ENCODE peak calls at places on chromosomes 4 and X, in seven cellular contexts. F is SK-N-SH, M is GM12878, A is HCT116, I is HepG2, P is K562, Y is H1. D is an unnamed sample.

GRCh38 chr4:173528378-173529321 is 1.4 kb downstream of the HAND2 start:
- DNase-seq in F (peak; percentile 67), M (no peak), A (no peak), I (no peak), P (peak; percentile 45), Y (no peak), D (no peak)

GRCh38 chrX:37357436-37357835 is 8.3 kb downstream of the PRRG1 start:
- DNase-seq in F (no peak), M (no peak), A (no peak), I (no peak), P (no peak), Y (no peak), D (no peak)

GRCh38 chrX:26295425-26295824 is 79.5 kb downstream of the MAGEB5 start:
- DNase-seq in F (no peak), M (no peak), A (no peak), I (no peak), P (no peak), Y (no peak), D (no peak)

GRCh38 chrX:135112096-135112729 is 8.1 kb downstream of the ETDB start:
- DNase-seq in F (peak; percentile 33), M (no peak), A (peak; percentile 32), I (no peak), P (peak; percentile 10), Y (no peak), D (no peak)

GRCh38 chrX:44105228-44105913 is 132.2 kb upstream of the NDP start:
- DNase-seq in F (peak; percentile 17), M (no peak), A (no peak), I (no peak), P (no peak), Y (no peak), D (peak; percentile 1)

GRCh38 chr4:108272046-108272445 is 103.3 kb upstream of the LEF1 start:
- DNase-seq in F (no peak), M (no peak), A (no peak), I (no peak), P (no peak), Y (no peak), D (no peak)

GRCh38 chr4:181643466-181643865 is 599.7 kb upstream of the TENM3 start:
- DNase-seq in F (no peak), M (no peak), A (no peak), I (no peak), P (no peak), Y (no peak), D (no peak)

GRCh38 chr4:24230955-24231354 is 341.1 kb upstream of the PPARGC1A start:
- DNase-seq in F (no peak), M (no peak), A (no peak), I (no peak), P (no peak), Y (no peak), D (no peak)

GRCh38 chrX:129099206-129099605 is 424.1 kb downstream of the SMARCA1 start:
- DNase-seq in F (no peak), M (no peak), A (no peak), I (no peak), P (no peak), Y (no peak), D (no peak)

GRCh38 chrX:72100824-72101351 is 30.8 kb downstream of the RTL5 start:
- DNase-seq in F (no peak), M (peak; percentile 70), A (no peak), I (no peak), P (no peak), Y (no peak), D (no peak)

GRCh38 chr4:78225236-78225635 is 168.1 kb downstream of the FRAS1 start:
- DNase-seq in F (no peak), M (no peak), A (no peak), I (no peak), P (no peak), Y (no peak), D (no peak)

GRCh38 chr4:3766791-3767561 is 791 bp downstream of the ADRA2C start:
- DNase-seq in F (peak; percentile 75), M (no peak), A (no peak), I (no peak), P (no peak), Y (no peak), D (no peak)

GRCh38 chr4:45662996-45663395 is 460.9 kb downstream of the GABRG1 start:
- DNase-seq in F (no peak), M (no peak), A (no peak), I (no peak), P (no peak), Y (no peak), D (no peak)

GRCh38 chr4:133969202-133969873 is 232.3 kb downstream of the PABPC4L start:
- DNase-seq in F (peak; percentile 2), M (no peak), A (no peak), I (no peak), P (no peak), Y (no peak), D (no peak)

GRCh38 chrX:15931362-15931761 is 76.7 kb upstream of the AP1S2 start:
- DNase-seq in F (no peak), M (no peak), A (no peak), I (no peak), P (no peak), Y (no peak), D (no peak)

GRCh38 chrX:25010784-25011588 is 4.8 kb downstream of the ARX start:
- DNase-seq in F (no peak), M (no peak), A (no peak), I (no peak), P (no peak), Y (no peak), D (no peak)

GRCh38 chr4:37822220-37822619 is 4.3 kb upstream of the PGM2 start:
- DNase-seq in F (no peak), M (no peak), A (no peak), I (no peak), P (no peak), Y (no peak), D (no peak)

GRCh38 chr4:151236036-151236435 is 40.9 kb upstream of the PRSS48 start:
- DNase-seq in F (no peak), M (no peak), A (no peak), I (no peak), P (no peak), Y (no peak), D (no peak)

GRCh38 chr4:130288576-130288975 is 1192.6 kb downstream of the C4orf33 start:
- DNase-seq in F (no peak), M (no peak), A (no peak), I (no peak), P (no peak), Y (no peak), D (no peak)

GRCh38 chrX:22746081-22746480 is 253.7 kb upstream of the DDX53 start:
- DNase-seq in F (no peak), M (no peak), A (no peak), I (no peak), P (no peak), Y (no peak), D (no peak)

GRCh38 chrX:21645437-21646220 is 12.5 kb downstream of the KLHL34 start:
- DNase-seq in F (no peak), M (no peak), A (no peak), I (no peak), P (no peak), Y (no peak), D (no peak)

GRCh38 chr4:176547005-176547404 is 227.2 kb downstream of the SPCS3 start:
- DNase-seq in F (no peak), M (no peak), A (no peak), I (no peak), P (no peak), Y (no peak), D (no peak)

GRCh38 chrX:15468036-15468435 is 25.1 kb downstream of the PIR start:
- DNase-seq in F (peak; percentile 43), M (no peak), A (no peak), I (no peak), P (no peak), Y (no peak), D (no peak)

GRCh38 chr4:129254526-129254925 is 158.6 kb downstream of the C4orf33 start:
- DNase-seq in F (no peak), M (no peak), A (no peak), I (no peak), P (no peak), Y (no peak), D (no peak)

GRCh38 chrX:77346859-77347258 is 100.3 kb upstream of the FGF16 start:
- DNase-seq in F (no peak), M (no peak), A (no peak), I (no peak), P (no peak), Y (no peak), D (no peak)

GRCh38 chrX:107146670-107147069 is 28.0 kb upstream of the RBM41 start:
- DNase-seq in F (no peak), M (no peak), A (no peak), I (no peak), P (no peak), Y (no peak), D (no peak)

GRCh38 chr4:151147000-151147399 is 47.6 kb downstream of the RPS3A start:
- DNase-seq in F (no peak), M (no peak), A (no peak), I (no peak), P (no peak), Y (no peak), D (no peak)

GRCh38 chr4:6071959-6072720 is 53.9 kb upstream of the C4orf50 start:
- DNase-seq in F (peak; percentile 46), M (no peak), A (no peak), I (no peak), P (no peak), Y (no peak), D (no peak)

DNA sequence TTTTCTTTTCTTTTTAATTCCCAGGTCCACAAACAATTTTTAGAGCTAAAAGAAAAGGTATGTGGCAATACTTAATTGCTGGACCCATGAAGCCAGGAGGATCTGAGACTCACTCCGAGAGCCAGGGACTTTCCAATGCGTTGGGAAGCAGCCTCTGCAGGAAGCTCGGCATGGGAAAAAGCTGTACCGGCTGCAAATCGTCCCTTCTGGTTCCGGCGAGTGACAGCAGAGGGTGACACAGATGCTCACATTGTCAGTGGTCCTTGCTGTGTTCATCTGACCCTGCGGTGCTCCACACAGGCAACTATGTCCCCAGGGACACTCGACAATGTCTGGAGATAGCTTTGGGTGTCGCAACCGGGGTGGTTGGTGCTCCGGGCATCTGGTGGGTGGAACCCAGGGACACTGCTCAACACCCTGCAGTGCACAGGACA is 164.0 kb downstream of the PRKX start:
- DNase-seq in F (peak; percentile 15), M (no peak), A (no peak), I (no peak), P (no peak), Y (no peak), D (no peak)
- H3K4me3 ChIP-seq in F (peak overlapping the region; percentile 47), M (no peak overlapping the region), A (no peak overlapping the region), I (no peak overlapping the region), P (no peak overlapping the region), Y (no peak overlapping the region), D (peak overlapping the region; percentile 28)

GRCh38 chrX:39897741-39898097 is 200.0 kb downstream of the BCOR start:
- DNase-seq in F (no peak), M (no peak), A (no peak), I (no peak), P (no peak), Y (no peak), D (no peak)
- H3K4me1 ChIP-seq in F (peaks cover 43% of the 10 kb centered on the region), M (peaks cover 13% of the 10 kb centered on the region), A (peaks cover 19% of the 10 kb centered on the region), I (peaks cover 9% of the 10 kb centered on the region), P (peaks cover 10% of the 10 kb centered on the region), Y (peaks cover 7% of the 10 kb centered on the region), D (peaks cover 15% of the 10 kb centered on the region)

GRCh38 chr4:139973015-139973414 is 181.0 kb downstream of the MAML3 start:
- DNase-seq in F (no peak), M (no peak), A (no peak), I (no peak), P (no peak), Y (no peak), D (no peak)
- TF ChIP-seq YY1 in F (no peak), M (no peak), A (no peak), I (no peak), P (no peak), Y (no peak), D (no peak)

GRCh38 chr4:147791870-147792269 is 60.0 kb downstream of the ARHGAP10 start:
- DNase-seq in F (no peak), M (no peak), A (no peak), I (no peak), P (no peak), Y (no peak), D (no peak)
- H3K4me3 ChIP-seq in F (no peak overlapping the region), M (no peak overlapping the region), A (no peak overlapping the region), I (no peak overlapping the region), P (no peak overlapping the region), Y (no peak overlapping the region), D (no peak overlapping the region)